ENCODE peak calls at places on chromosomes 6 and 20, in four cellular contexts. V, R, X and K are unnamed samples.

GRCh38 chr6:84645000-84645399 is 119.4 kb downstream of the TBX18 start:
- DNase-seq in X (peak; percentile 74), R (no peak), V (peak; percentile 59), K (peak; percentile 57)

GRCh38 chr6:87879144-87879861 is 168.3 kb upstream of the SPACA1 start:
- DNase-seq in V (no peak), R (no peak), X (no peak), K (no peak)

GRCh38 chr6:9851541-9852380 is 563.1 kb downstream of the TFAP2A start:
- DNase-seq in R (no peak), V (peak; percentile 9), X (peak; percentile 52), K (no peak)

GRCh38 chr20:31704225-31705119 is 18.2 kb downstream of the BCL2L1 start:
- DNase-seq in R (peak; percentile 99), X (peak; percentile 78), V (peak; percentile 66), K (peak; percentile 34)

GRCh38 chr6:118558811-118559217 is 10.7 kb downstream of the PLN start:
- DNase-seq in V (no peak), X (no peak), R (no peak), K (peak; percentile 41)

GRCh38 chr6:83958250-83958685 is 75.3 kb upstream of the MRAP2 start:
- DNase-seq in V (peak; percentile 44), R (no peak), X (peak; percentile 74), K (peak; percentile 15)

GRCh38 chr6:113306552-113307145 is 550.5 kb upstream of the MARCKS start:
- DNase-seq in X (peak; percentile 21), V (no peak), R (no peak), K (peak; percentile 14)

GRCh38 chr6:103122766-103123601 is 1729.5 kb downstream of the GRIK2 start:
- DNase-seq in V (peak; percentile 0), X (peak; percentile 58), R (peak; percentile 47), K (no peak)

GRCh38 chr6:82902290-82902689 is 163.4 kb downstream of the UBE3D start:
- DNase-seq in X (no peak), R (no peak), V (no peak), K (no peak)